ENCODE peak calls at places on chromosomes 13 and 19, in eight cellular contexts. A is brain microvascular endothelial cell; D is effector memory CD4-positive, alpha-beta T cell; N is CD4-positive, alpha-beta T cell; F is iPS-NIHi11; L is lower leg skin; W is heart right ventricle; Z is fibroblast of lung. T is an unnamed sample.

GRCh38 chr13:30421093-30422055 is 919 bp upstream of the UBE2L5 start:
- DNase-seq in A (peak; percentile 52), D (peak; percentile 9), N (peak; percentile 10), F (peak; percentile 80), L (peak; percentile 97), W (peak; percentile 86), Z (peak; percentile 87), T (peak; percentile 95)

GRCh38 chr13:66926851-66927524 is 303.1 kb downstream of the PCDH9 start:
- DNase-seq in A (peak; percentile 14), D (no peak), N (no peak), F (no peak), L (no peak), W (no peak), Z (peak; percentile 10), T (no peak)

GRCh38 chr13:89432997-89433396 is 1761.8 kb downstream of the SLITRK5 start:
- DNase-seq in A (no peak), D (no peak), N (no peak), F (no peak), L (no peak), W (no peak), Z (peak; percentile 4), T (no peak)

GRCh38 chr13:33355470-33355869 is 69.9 kb upstream of the STARD13 start:
- DNase-seq in A (no peak), D (no peak), N (no peak), F (no peak), L (no peak), W (no peak), Z (no peak), T (no peak)

GRCh38 chr13:110442946-110443632 is 118.4 kb downstream of the RAB20 start:
- DNase-seq in A (peak; percentile 50), D (no peak), N (no peak), F (no peak), L (peak; percentile 17), W (no peak), Z (peak; percentile 52), T (no peak)

GRCh38 chr13:42821437-42821836 is 40.1 kb downstream of the FAM216B start:
- DNase-seq in A (peak; percentile 80), D (no peak), N (no peak), F (no peak), L (no peak), W (no peak), Z (peak; percentile 75), T (no peak)

GRCh38 chr19:33813391-33814101 is 16.9 kb downstream of the KCTD15 start:
- DNase-seq in A (no peak), D (no peak), N (no peak), F (no peak), L (peak; percentile 71), W (no peak), Z (no peak), T (peak; percentile 52)

GRCh38 chr13:106610511-106610910 is 42.6 kb upstream of the ARGLU1 start:
- DNase-seq in A (peak; percentile 77), D (no peak), N (no peak), F (no peak), L (no peak), W (no peak), Z (peak; percentile 61), T (no peak)

T was measured in aorta.